ENCODE peak calls at places on chromosomes 7 and 10, in nine cellular contexts. One of them, this sample, is unnamed.

GRCh38 chr10:80465839-80466590 is 11.9 kb downstream of the TSPAN14 start:
- DNase-seq in A549: no peak
- DNase-seq in K562: no peak
- DNase-seq in heart left ventricle: no peak
- DNase-seq in adrenal gland: no peak
- DNase-seq in prostate gland: no peak
- DNase-seq in body of pancreas: no peak
- DNase-seq in stomach: no peak
- DNase-seq in HCT116: no peak
- DNase-seq in this sample: peak; percentile 79

GRCh38 chr7:559396-559705 is 39.7 kb upstream of the PDGFA start:
- DNase-seq in prostate gland: no peak
- DNase-seq in HCT116: no peak
- DNase-seq in stomach: no peak
- DNase-seq in heart left ventricle: no peak
- DNase-seq in adrenal gland: no peak
- DNase-seq in A549: no peak
- DNase-seq in K562: no peak
- DNase-seq in body of pancreas: no peak
- DNase-seq in this sample: no peak

GRCh38 chr10:62083868-62084267 is 182.4 kb downstream of the ARID5B start:
- DNase-seq in stomach: peak; percentile 71
- DNase-seq in body of pancreas: peak; percentile 42
- DNase-seq in prostate gland: peak; percentile 62
- DNase-seq in K562: no peak
- DNase-seq in adrenal gland: no peak
- DNase-seq in heart left ventricle: peak; percentile 85
- DNase-seq in HCT116: no peak
- DNase-seq in A549: peak; percentile 23
- DNase-seq in this sample: no peak

GRCh38 chr10:114281006-114281405 is 42.0 kb downstream of the VWA2 start:
- DNase-seq in heart left ventricle: no peak
- DNase-seq in A549: no peak
- DNase-seq in stomach: no peak
- DNase-seq in adrenal gland: no peak
- DNase-seq in prostate gland: no peak
- DNase-seq in HCT116: no peak
- DNase-seq in K562: no peak
- DNase-seq in body of pancreas: no peak
- DNase-seq in this sample: peak; percentile 19

GRCh38 chr10:46543379-46544014 is 13.0 kb downstream of the GPRIN2 start:
- DNase-seq in A549: no peak
- DNase-seq in K562: no peak
- DNase-seq in body of pancreas: no peak
- DNase-seq in adrenal gland: no peak
- DNase-seq in prostate gland: no peak
- DNase-seq in heart left ventricle: peak; percentile 10
- DNase-seq in stomach: peak; percentile 25
- DNase-seq in HCT116: no peak
- DNase-seq in this sample: no peak

GRCh38 chr10:102159051-102159597 is 6.9 kb downstream of the NOLC1 start:
- DNase-seq in adrenal gland: no peak
- DNase-seq in A549: no peak
- DNase-seq in prostate gland: no peak
- DNase-seq in K562: no peak
- DNase-seq in heart left ventricle: no peak
- DNase-seq in stomach: no peak
- DNase-seq in HCT116: no peak
- DNase-seq in body of pancreas: no peak
- DNase-seq in this sample: no peak

GRCh38 chr7:78514653-78515052 is 716.1 kb downstream of the PHTF2 start:
- DNase-seq in HCT116: no peak
- DNase-seq in prostate gland: no peak
- DNase-seq in heart left ventricle: no peak
- DNase-seq in stomach: no peak
- DNase-seq in adrenal gland: no peak
- DNase-seq in body of pancreas: no peak
- DNase-seq in A549: no peak
- DNase-seq in K562: no peak
- DNase-seq in this sample: no peak

GRCh38 chr10:78731675-78732074 is 337.1 kb upstream of the ZMIZ1 start:
- DNase-seq in adrenal gland: no peak
- DNase-seq in HCT116: no peak
- DNase-seq in A549: no peak
- DNase-seq in prostate gland: no peak
- DNase-seq in K562: no peak
- DNase-seq in stomach: no peak
- DNase-seq in heart left ventricle: no peak
- DNase-seq in body of pancreas: no peak
- DNase-seq in this sample: no peak

DNA sequence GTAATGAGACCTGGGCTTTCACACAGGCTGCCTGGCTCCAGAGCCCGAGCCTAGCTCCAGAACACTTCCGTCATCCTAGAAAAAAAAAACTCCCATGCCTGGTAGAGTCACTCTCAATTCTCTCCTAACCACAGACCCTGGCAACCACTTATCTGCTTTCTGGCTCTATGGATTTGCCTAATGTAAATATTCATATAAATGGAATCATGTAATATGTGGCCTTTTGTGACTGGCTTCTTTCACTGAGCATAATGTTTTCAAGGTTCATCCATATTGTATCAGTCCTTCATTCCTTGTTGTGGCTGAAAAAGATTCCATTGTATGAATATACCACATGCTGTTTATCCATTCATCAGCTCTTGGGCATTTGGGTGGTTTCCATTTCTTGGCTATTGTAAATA is 167.7 kb upstream of the MKLN1 start:
- DNase-seq in prostate gland: no peak
- DNase-seq in heart left ventricle: no peak
- DNase-seq in HCT116: no peak
- DNase-seq in stomach: no peak
- DNase-seq in body of pancreas: no peak
- DNase-seq in K562: no peak
- DNase-seq in A549: no peak
- DNase-seq in adrenal gland: no peak
- DNase-seq in this sample: no peak
- TF ChIP-seq POLR2A in prostate gland: no peak
- TF ChIP-seq POLR2A in heart left ventricle: no peak
- TF ChIP-seq POLR2A in HCT116: no peak
- TF ChIP-seq POLR2A in stomach: no peak
- TF ChIP-seq POLR2A in body of pancreas: no peak
- TF ChIP-seq POLR2A in K562: no peak
- TF ChIP-seq POLR2A in A549: no peak
- TF ChIP-seq POLR2A in adrenal gland: no peak
- TF ChIP-seq POLR2A in this sample: no peak

GRCh38 chr7:157397036-157397720 is 60.4 kb downstream of the DNAJB6 start:
- DNase-seq in stomach: no peak
- DNase-seq in prostate gland: no peak
- DNase-seq in adrenal gland: no peak
- DNase-seq in HCT116: no peak
- DNase-seq in body of pancreas: peak; percentile 55
- DNase-seq in heart left ventricle: peak; percentile 32
- DNase-seq in K562: no peak
- DNase-seq in A549: no peak
- DNase-seq in this sample: no peak

GRCh38 chr7:157396316-157397035 is 59.7 kb downstream of the DNAJB6 start:
- DNase-seq in stomach: no peak
- DNase-seq in A549: no peak
- DNase-seq in K562: no peak
- DNase-seq in adrenal gland: no peak
- DNase-seq in HCT116: no peak
- DNase-seq in prostate gland: no peak
- DNase-seq in body of pancreas: no peak
- DNase-seq in heart left ventricle: peak; percentile 3
- DNase-seq in this sample: no peak

GRCh38 chr7:157399086-157399687 is 62.4 kb downstream of the DNAJB6 start:
- DNase-seq in A549: no peak
- DNase-seq in prostate gland: no peak
- DNase-seq in stomach: no peak
- DNase-seq in K562: no peak
- DNase-seq in body of pancreas: no peak
- DNase-seq in adrenal gland: no peak
- DNase-seq in heart left ventricle: peak; percentile 22
- DNase-seq in HCT116: no peak
- DNase-seq in this sample: no peak

GRCh38 chr7:157400171-157400860 is 63.5 kb downstream of the DNAJB6 start:
- DNase-seq in stomach: no peak
- DNase-seq in body of pancreas: no peak
- DNase-seq in heart left ventricle: peak; percentile 20
- DNase-seq in HCT116: no peak
- DNase-seq in adrenal gland: no peak
- DNase-seq in K562: no peak
- DNase-seq in prostate gland: no peak
- DNase-seq in A549: no peak
- DNase-seq in this sample: no peak

GRCh38 chr7:157397751-157398691 is 61.2 kb downstream of the DNAJB6 start:
- DNase-seq in HCT116: no peak
- DNase-seq in adrenal gland: no peak
- DNase-seq in body of pancreas: peak; percentile 31
- DNase-seq in heart left ventricle: peak; percentile 43
- DNase-seq in A549: peak; percentile 70
- DNase-seq in K562: peak; percentile 57
- DNase-seq in stomach: peak; percentile 48
- DNase-seq in prostate gland: no peak
- DNase-seq in this sample: no peak
- TF ChIP-seq CTCF in HCT116: peak; percentile 68
- TF ChIP-seq CTCF in adrenal gland: no peak
- TF ChIP-seq CTCF in body of pancreas: no peak
- TF ChIP-seq CTCF in heart left ventricle: peak; percentile 65
- TF ChIP-seq CTCF in A549: peak; percentile 76
- TF ChIP-seq CTCF in K562: peak; percentile 90
- TF ChIP-seq CTCF in stomach: peak; percentile 24
- TF ChIP-seq CTCF in prostate gland: no peak
- TF ChIP-seq CTCF in this sample: no peak

GRCh38 chr10:25015927-25016348 is at the start of gene ENKUR:
- DNase-seq in prostate gland: peak; percentile 86
- DNase-seq in A549: peak; percentile 95
- DNase-seq in adrenal gland: peak; percentile 92
- DNase-seq in stomach: peak; percentile 94
- DNase-seq in heart left ventricle: peak; percentile 94
- DNase-seq in body of pancreas: peak; percentile 97
- DNase-seq in HCT116: peak; percentile 90
- DNase-seq in K562: peak; percentile 84
- DNase-seq in this sample: peak; percentile 98

GRCh38 chr10:25017247-25017590 is 807 bp downstream of the THNSL1 start:
- DNase-seq in stomach: peak; percentile 28
- DNase-seq in HCT116: no peak
- DNase-seq in K562: no peak
- DNase-seq in heart left ventricle: no peak
- DNase-seq in prostate gland: peak; percentile 10
- DNase-seq in body of pancreas: peak; percentile 25
- DNase-seq in adrenal gland: peak; percentile 16
- DNase-seq in A549: no peak
- DNase-seq in this sample: no peak

GRCh38 chr10:25014579-25014978 is 1.4 kb downstream of the ENKUR start:
- DNase-seq in heart left ventricle: no peak
- DNase-seq in body of pancreas: no peak
- DNase-seq in prostate gland: no peak
- DNase-seq in stomach: no peak
- DNase-seq in HCT116: no peak
- DNase-seq in A549: no peak
- DNase-seq in K562: no peak
- DNase-seq in adrenal gland: no peak
- DNase-seq in this sample: no peak

GRCh38 chr10:25017661-25018060 is 1.2 kb downstream of the THNSL1 start:
- DNase-seq in body of pancreas: no peak
- DNase-seq in heart left ventricle: no peak
- DNase-seq in HCT116: no peak
- DNase-seq in stomach: no peak
- DNase-seq in adrenal gland: no peak
- DNase-seq in K562: no peak
- DNase-seq in prostate gland: no peak
- DNase-seq in A549: no peak
- DNase-seq in this sample: no peak

DNA sequence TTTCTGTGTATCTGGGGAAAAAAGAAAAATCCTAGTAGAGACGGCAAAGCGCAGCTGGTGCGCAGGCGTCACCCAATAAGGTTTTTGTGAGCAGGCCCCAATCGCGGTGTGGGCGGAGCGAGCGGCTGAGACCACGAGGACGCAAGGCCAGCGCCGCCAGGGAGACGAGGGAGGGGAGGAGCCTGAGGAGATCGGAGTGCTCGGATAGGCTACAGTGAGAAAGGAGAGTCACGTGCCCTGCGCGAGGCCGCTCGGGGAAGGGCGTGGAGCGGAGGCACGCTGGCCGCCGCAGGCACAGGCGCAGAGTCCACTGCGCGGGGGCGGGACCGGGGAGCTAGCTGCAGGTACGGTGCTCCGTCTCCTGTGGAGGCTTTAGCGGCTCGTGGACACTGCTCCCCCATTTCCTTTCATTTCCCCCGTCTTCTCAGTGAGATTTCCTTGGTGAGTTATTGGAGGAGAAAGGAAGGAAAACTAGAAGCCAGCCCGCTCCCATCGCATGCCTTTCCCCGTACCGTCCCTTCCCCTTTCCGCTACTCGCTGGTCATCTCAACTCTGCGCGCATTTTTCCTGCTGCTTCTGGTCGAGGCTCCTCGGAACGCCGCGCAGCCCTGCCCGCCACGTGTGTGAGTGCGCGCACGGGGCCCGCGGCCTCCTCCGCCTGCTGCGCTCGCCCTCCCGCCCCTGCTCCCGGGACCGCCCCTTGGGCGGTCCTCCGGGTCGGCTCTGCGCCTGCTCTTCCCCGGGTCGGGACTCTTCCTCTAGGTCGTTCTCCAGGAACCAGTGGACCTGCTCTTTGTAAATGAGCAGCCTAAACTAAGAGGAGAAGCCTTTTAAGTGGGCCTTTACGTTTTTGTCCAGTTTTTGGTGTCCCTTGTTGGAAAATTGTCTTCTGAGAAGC is at the start of gene THNSL1:
- DNase-seq in HCT116: peak; percentile 97
- DNase-seq in A549: peak; percentile 99
- DNase-seq in heart left ventricle: peak; percentile 99
- DNase-seq in stomach: peak; percentile 97
- DNase-seq in prostate gland: peak; percentile 98
- DNase-seq in adrenal gland: peak; percentile 99
- DNase-seq in body of pancreas: peak; percentile 99
- DNase-seq in K562: peak; percentile 97
- DNase-seq in this sample: peak; percentile 97
- TF ChIP-seq POLR2A in HCT116: peak; percentile 72
- TF ChIP-seq POLR2A in A549: peak; percentile 93
- TF ChIP-seq POLR2A in heart left ventricle: peak; percentile 70
- TF ChIP-seq POLR2A in stomach: no peak
- TF ChIP-seq POLR2A in prostate gland: peak; percentile 68
- TF ChIP-seq POLR2A in adrenal gland: peak; percentile 85
- TF ChIP-seq POLR2A in body of pancreas: peak; percentile 85
- TF ChIP-seq POLR2A in K562: peak; percentile 94
- TF ChIP-seq POLR2A in this sample: peak; percentile 82

GRCh38 chr10:55630491-55631056 is 730.5 kb downstream of the ZWINT start:
- DNase-seq in adrenal gland: peak; percentile 47
- DNase-seq in body of pancreas: no peak
- DNase-seq in HCT116: no peak
- DNase-seq in K562: no peak
- DNase-seq in stomach: no peak
- DNase-seq in heart left ventricle: no peak
- DNase-seq in prostate gland: no peak
- DNase-seq in A549: no peak
- DNase-seq in this sample: no peak

GRCh38 chr10:55628260-55628701 is 732.8 kb downstream of the ZWINT start:
- DNase-seq in body of pancreas: no peak
- DNase-seq in adrenal gland: peak; percentile 86
- DNase-seq in heart left ventricle: peak; percentile 32
- DNase-seq in A549: peak; percentile 9
- DNase-seq in stomach: peak; percentile 38
- DNase-seq in prostate gland: no peak
- DNase-seq in HCT116: no peak
- DNase-seq in K562: no peak
- DNase-seq in this sample: no peak

GRCh38 chr10:55629792-55630490 is 731.1 kb downstream of the ZWINT start:
- DNase-seq in adrenal gland: peak; percentile 78
- DNase-seq in body of pancreas: peak; percentile 52
- DNase-seq in stomach: peak; percentile 55
- DNase-seq in prostate gland: no peak
- DNase-seq in A549: peak; percentile 75
- DNase-seq in K562: no peak
- DNase-seq in HCT116: no peak
- DNase-seq in heart left ventricle: peak; percentile 28
- DNase-seq in this sample: no peak

GRCh38 chr10:55627526-55628170 is 733.4 kb downstream of the ZWINT start:
- DNase-seq in prostate gland: no peak
- DNase-seq in body of pancreas: no peak
- DNase-seq in A549: no peak
- DNase-seq in HCT116: no peak
- DNase-seq in stomach: no peak
- DNase-seq in K562: no peak
- DNase-seq in heart left ventricle: no peak
- DNase-seq in adrenal gland: peak; percentile 88
- DNase-seq in this sample: no peak

GRCh38 chr10:55631071-55631654 is 729.9 kb downstream of the ZWINT start:
- DNase-seq in stomach: peak; percentile 73
- DNase-seq in A549: peak; percentile 70
- DNase-seq in K562: no peak
- DNase-seq in adrenal gland: peak; percentile 80
- DNase-seq in prostate gland: no peak
- DNase-seq in body of pancreas: peak; percentile 60
- DNase-seq in HCT116: no peak
- DNase-seq in heart left ventricle: peak; percentile 39
- DNase-seq in this sample: no peak
- TF ChIP-seq CTCF in stomach: peak; percentile 58
- TF ChIP-seq CTCF in A549: peak; percentile 48
- TF ChIP-seq CTCF in K562: no peak
- TF ChIP-seq CTCF in adrenal gland: peak; percentile 65
- TF ChIP-seq CTCF in prostate gland: no peak
- TF ChIP-seq CTCF in body of pancreas: peak; percentile 62
- TF ChIP-seq CTCF in HCT116: no peak
- TF ChIP-seq CTCF in heart left ventricle: peak; percentile 74
- TF ChIP-seq CTCF in this sample: peak; percentile 43

This sample was measured in Peyer's patch.